ENCODE peak calls at places on chromosomes 4 and X, in seven cellular contexts. One of them, this sample, is unnamed.

GRCh38 chr4:182642831-182643230 is 274.4 kb downstream of the DCTD start:
- DNase-seq in upper lobe of left lung: no peak
- DNase-seq in cardiac muscle cell: no peak
- DNase-seq in neural progenitor cell: no peak
- DNase-seq in heart left ventricle: no peak
- DNase-seq in H1: no peak
- DNase-seq in thyroid gland: no peak
- DNase-seq in this sample: no peak

GRCh38 chr4:153916273-153916755 is 127.4 kb upstream of the SFRP2 start:
- DNase-seq in upper lobe of left lung: no peak
- DNase-seq in cardiac muscle cell: no peak
- DNase-seq in neural progenitor cell: no peak
- DNase-seq in heart left ventricle: no peak
- DNase-seq in H1: no peak
- DNase-seq in thyroid gland: no peak
- DNase-seq in this sample: no peak

GRCh38 chr4:168643796-168644159 is 146.9 kb downstream of the PALLD start:
- DNase-seq in upper lobe of left lung: no peak
- DNase-seq in cardiac muscle cell: no peak
- DNase-seq in neural progenitor cell: no peak
- DNase-seq in heart left ventricle: no peak
- DNase-seq in H1: no peak
- DNase-seq in thyroid gland: no peak
- DNase-seq in this sample: no peak

GRCh38 chrX:18286322-18286831 is 65.7 kb upstream of the BEND2 start:
- DNase-seq in upper lobe of left lung: no peak
- DNase-seq in cardiac muscle cell: no peak
- DNase-seq in neural progenitor cell: no peak
- DNase-seq in heart left ventricle: no peak
- DNase-seq in H1: no peak
- DNase-seq in thyroid gland: no peak
- DNase-seq in this sample: no peak

GRCh38 chr4:41358626-41359025 is 101.9 kb downstream of the UCHL1 start:
- DNase-seq in upper lobe of left lung: peak; percentile 61
- DNase-seq in cardiac muscle cell: no peak
- DNase-seq in neural progenitor cell: no peak
- DNase-seq in heart left ventricle: peak; percentile 62
- DNase-seq in H1: no peak
- DNase-seq in thyroid gland: peak; percentile 34
- DNase-seq in this sample: no peak

GRCh38 chr4:69167300-69167699 is 47.2 kb downstream of the UGT2B11 start:
- DNase-seq in upper lobe of left lung: no peak
- DNase-seq in cardiac muscle cell: no peak
- DNase-seq in neural progenitor cell: no peak
- DNase-seq in heart left ventricle: no peak
- DNase-seq in H1: no peak
- DNase-seq in thyroid gland: no peak
- DNase-seq in this sample: no peak

GRCh38 chr4:107913283-107913899 is 18.0 kb upstream of the CYP2U1 start:
- DNase-seq in upper lobe of left lung: peak; percentile 36
- DNase-seq in cardiac muscle cell: peak; percentile 76
- DNase-seq in neural progenitor cell: peak; percentile 78
- DNase-seq in heart left ventricle: no peak
- DNase-seq in H1: no peak
- DNase-seq in thyroid gland: peak; percentile 9
- DNase-seq in this sample: peak; percentile 40

GRCh38 chrX:74535633-74536141 is 78.7 kb downstream of the RLIM start:
- DNase-seq in upper lobe of left lung: peak; percentile 69
- DNase-seq in cardiac muscle cell: peak; percentile 43
- DNase-seq in neural progenitor cell: peak; percentile 46
- DNase-seq in heart left ventricle: peak; percentile 86
- DNase-seq in H1: no peak
- DNase-seq in thyroid gland: peak; percentile 67
- DNase-seq in this sample: peak; percentile 22

GRCh38 chr4:128853741-128854140 is 44.2 kb downstream of the JADE1 start:
- DNase-seq in upper lobe of left lung: no peak
- DNase-seq in cardiac muscle cell: no peak
- DNase-seq in neural progenitor cell: no peak
- DNase-seq in heart left ventricle: no peak
- DNase-seq in H1: no peak
- DNase-seq in thyroid gland: no peak
- DNase-seq in this sample: no peak

GRCh38 chr4:154044118-154044517 is 255.2 kb upstream of the SFRP2 start:
- DNase-seq in upper lobe of left lung: no peak
- DNase-seq in cardiac muscle cell: no peak
- DNase-seq in neural progenitor cell: no peak
- DNase-seq in heart left ventricle: no peak
- DNase-seq in H1: no peak
- DNase-seq in thyroid gland: no peak
- DNase-seq in this sample: no peak

GRCh38 chr4:182918044-182918607 is 940 bp upstream of the DCTD start:
- DNase-seq in upper lobe of left lung: no peak
- DNase-seq in cardiac muscle cell: no peak
- DNase-seq in neural progenitor cell: no peak
- DNase-seq in heart left ventricle: no peak
- DNase-seq in H1: no peak
- DNase-seq in thyroid gland: no peak
- DNase-seq in this sample: no peak

GRCh38 chrX:69320116-69320515 is 154.9 kb upstream of the PJA1 start:
- DNase-seq in upper lobe of left lung: no peak
- DNase-seq in cardiac muscle cell: no peak
- DNase-seq in neural progenitor cell: no peak
- DNase-seq in heart left ventricle: no peak
- DNase-seq in H1: no peak
- DNase-seq in thyroid gland: no peak
- DNase-seq in this sample: peak; percentile 31

GRCh38 chr4:176444741-176445140 is 125.0 kb downstream of the SPCS3 start:
- DNase-seq in upper lobe of left lung: no peak
- DNase-seq in cardiac muscle cell: no peak
- DNase-seq in neural progenitor cell: no peak
- DNase-seq in heart left ventricle: no peak
- DNase-seq in H1: no peak
- DNase-seq in thyroid gland: no peak
- DNase-seq in this sample: no peak

GRCh38 chrX:46577116-46578005 is 3.8 kb downstream of the CHST7 start:
- DNase-seq in upper lobe of left lung: no peak
- DNase-seq in cardiac muscle cell: no peak
- DNase-seq in neural progenitor cell: no peak
- DNase-seq in heart left ventricle: no peak
- DNase-seq in H1: no peak
- DNase-seq in thyroid gland: no peak
- DNase-seq in this sample: no peak

GRCh38 chr4:183571350-183572076 is 66.7 kb downstream of the ING2 start:
- DNase-seq in upper lobe of left lung: peak; percentile 92
- DNase-seq in cardiac muscle cell: peak; percentile 89
- DNase-seq in neural progenitor cell: no peak
- DNase-seq in heart left ventricle: no peak
- DNase-seq in H1: no peak
- DNase-seq in thyroid gland: peak; percentile 96
- DNase-seq in this sample: no peak

GRCh38 chr4:150257338-150257737 is 179.1 kb downstream of the DCLK2 start:
- DNase-seq in upper lobe of left lung: no peak
- DNase-seq in cardiac muscle cell: no peak
- DNase-seq in neural progenitor cell: no peak
- DNase-seq in heart left ventricle: no peak
- DNase-seq in H1: no peak
- DNase-seq in thyroid gland: no peak
- DNase-seq in this sample: no peak

DNA sequence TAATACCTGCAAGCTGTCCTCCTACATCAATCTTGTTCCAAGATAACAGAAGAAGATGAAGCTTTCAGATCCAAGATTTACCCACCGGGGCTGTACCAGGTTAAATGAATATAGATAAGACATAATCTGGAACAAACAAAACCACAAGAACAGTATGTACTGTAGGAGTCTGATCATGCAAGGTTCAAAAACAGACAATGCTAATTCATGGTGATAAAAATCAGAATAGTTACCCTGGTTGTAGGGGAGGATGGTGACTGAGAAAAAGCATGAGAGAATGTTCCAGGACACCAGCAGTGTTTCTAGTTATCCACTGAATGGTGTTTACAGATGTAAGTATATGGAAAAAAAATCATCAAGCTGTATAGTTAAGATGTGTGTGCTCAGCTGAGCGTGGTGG is 211.6 kb upstream of the TBL1X start:
- DNase-seq in upper lobe of left lung: no peak
- DNase-seq in cardiac muscle cell: no peak
- DNase-seq in neural progenitor cell: no peak
- DNase-seq in heart left ventricle: no peak
- DNase-seq in H1: no peak
- DNase-seq in thyroid gland: no peak
- DNase-seq in this sample: no peak
- TF ChIP-seq CTCF in upper lobe of left lung: no peak
- TF ChIP-seq CTCF in cardiac muscle cell: no peak
- TF ChIP-seq CTCF in neural progenitor cell: no peak
- TF ChIP-seq CTCF in heart left ventricle: no peak
- TF ChIP-seq CTCF in H1: no peak
- TF ChIP-seq CTCF in thyroid gland: no peak
- TF ChIP-seq CTCF in this sample: no peak

GRCh38 chrX:143873343-143873742 is 10.5 kb upstream of the UBE2NL start:
- DNase-seq in upper lobe of left lung: no peak
- DNase-seq in cardiac muscle cell: no peak
- DNase-seq in neural progenitor cell: no peak
- DNase-seq in heart left ventricle: no peak
- DNase-seq in H1: no peak
- DNase-seq in thyroid gland: no peak
- DNase-seq in this sample: no peak
- H3K27me3 ChIP-seq in upper lobe of left lung: no peaks in the 10 kb centered on the region
- H3K27me3 ChIP-seq in cardiac muscle cell: no peaks in the 10 kb centered on the region
- H3K27me3 ChIP-seq in neural progenitor cell: no peaks in the 10 kb centered on the region
- H3K27me3 ChIP-seq in heart left ventricle: no peaks in the 10 kb centered on the region
- H3K27me3 ChIP-seq in H1: no peaks in the 10 kb centered on the region
- H3K27me3 ChIP-seq in thyroid gland: no peaks in the 10 kb centered on the region
- H3K27me3 ChIP-seq in this sample: no peaks in the 10 kb centered on the region

GRCh38 chr4:2415213-2415612 is 3.2 kb downstream of the ZFYVE28 start:
- DNase-seq in upper lobe of left lung: no peak
- DNase-seq in cardiac muscle cell: no peak
- DNase-seq in neural progenitor cell: no peak
- DNase-seq in heart left ventricle: no peak
- DNase-seq in H1: no peak
- DNase-seq in thyroid gland: no peak
- DNase-seq in this sample: no peak

GRCh38 chr4:2411786-2412510 is 6.5 kb downstream of the ZFYVE28 start:
- DNase-seq in upper lobe of left lung: no peak
- DNase-seq in cardiac muscle cell: no peak
- DNase-seq in neural progenitor cell: peak; percentile 1
- DNase-seq in heart left ventricle: peak; percentile 46
- DNase-seq in H1: no peak
- DNase-seq in thyroid gland: no peak
- DNase-seq in this sample: no peak

GRCh38 chr4:2412534-2412884 is 5.9 kb downstream of the ZFYVE28 start:
- DNase-seq in upper lobe of left lung: no peak
- DNase-seq in cardiac muscle cell: no peak
- DNase-seq in neural progenitor cell: no peak
- DNase-seq in heart left ventricle: peak; percentile 17
- DNase-seq in H1: no peak
- DNase-seq in thyroid gland: peak; percentile 15
- DNase-seq in this sample: peak; percentile 33

GRCh38 chr4:2413821-2414610 is 4.4 kb downstream of the ZFYVE28 start:
- DNase-seq in upper lobe of left lung: no peak
- DNase-seq in cardiac muscle cell: no peak
- DNase-seq in neural progenitor cell: peak; percentile 5
- DNase-seq in heart left ventricle: no peak
- DNase-seq in H1: no peak
- DNase-seq in thyroid gland: peak; percentile 53
- DNase-seq in this sample: peak; percentile 44

DNA sequence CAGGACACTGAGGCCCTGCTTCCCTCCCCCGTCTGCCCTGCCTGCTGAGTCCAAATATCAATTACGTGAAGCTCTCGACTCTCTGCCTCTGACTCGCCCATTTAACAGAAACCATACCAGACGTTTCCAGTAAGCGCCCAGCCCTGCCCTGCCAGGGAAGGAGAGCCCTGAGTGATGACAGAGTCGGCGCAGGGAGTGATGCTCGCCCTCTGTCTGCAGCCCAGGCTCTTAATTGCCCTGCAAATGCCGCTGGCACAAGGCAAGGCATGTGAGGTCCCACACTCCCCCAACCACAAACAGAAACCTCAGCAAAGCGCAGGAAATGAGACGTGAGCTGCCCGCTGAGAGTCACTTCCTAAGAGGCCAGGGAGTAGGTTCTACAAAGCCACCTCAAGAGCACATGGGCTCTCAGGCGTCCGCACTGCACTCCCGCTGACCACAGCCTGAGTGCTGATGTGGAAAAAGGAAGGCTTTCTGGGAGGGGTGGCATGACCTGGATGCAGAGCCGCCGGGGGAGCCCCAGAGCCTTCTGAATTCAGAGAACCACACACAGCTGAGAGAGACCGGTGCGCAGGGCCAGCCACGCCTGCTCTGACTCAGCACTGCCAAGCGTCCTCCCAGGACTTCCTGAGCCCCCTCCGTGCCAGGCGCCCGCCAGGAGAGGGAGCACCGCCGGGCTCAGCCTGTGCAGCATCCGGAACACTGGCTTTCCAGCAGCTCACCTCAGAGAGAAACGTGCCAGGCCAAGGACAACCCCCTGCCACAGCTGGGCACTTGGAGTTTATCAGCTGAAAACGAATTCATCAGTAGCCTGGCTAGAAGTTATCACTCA is 5.3 kb downstream of the ZFYVE28 start:
- DNase-seq in upper lobe of left lung: peak; percentile 92
- DNase-seq in cardiac muscle cell: peak; percentile 68
- DNase-seq in neural progenitor cell: peak; percentile 85
- DNase-seq in heart left ventricle: peak; percentile 88
- DNase-seq in H1: peak; percentile 78
- DNase-seq in thyroid gland: peak; percentile 96
- DNase-seq in this sample: peak; percentile 86
- H3K4me3 ChIP-seq in upper lobe of left lung: peak overlapping the region; percentile 32
- H3K4me3 ChIP-seq in cardiac muscle cell: no peak overlapping the region
- H3K4me3 ChIP-seq in neural progenitor cell: peak overlapping the region; percentile 26
- H3K4me3 ChIP-seq in heart left ventricle: peak overlapping the region; percentile 45
- H3K4me3 ChIP-seq in H1: peak overlapping the region; percentile 47
- H3K4me3 ChIP-seq in thyroid gland: peak overlapping the region; percentile 24
- H3K4me3 ChIP-seq in this sample: peak overlapping the region; percentile 38

DNA sequence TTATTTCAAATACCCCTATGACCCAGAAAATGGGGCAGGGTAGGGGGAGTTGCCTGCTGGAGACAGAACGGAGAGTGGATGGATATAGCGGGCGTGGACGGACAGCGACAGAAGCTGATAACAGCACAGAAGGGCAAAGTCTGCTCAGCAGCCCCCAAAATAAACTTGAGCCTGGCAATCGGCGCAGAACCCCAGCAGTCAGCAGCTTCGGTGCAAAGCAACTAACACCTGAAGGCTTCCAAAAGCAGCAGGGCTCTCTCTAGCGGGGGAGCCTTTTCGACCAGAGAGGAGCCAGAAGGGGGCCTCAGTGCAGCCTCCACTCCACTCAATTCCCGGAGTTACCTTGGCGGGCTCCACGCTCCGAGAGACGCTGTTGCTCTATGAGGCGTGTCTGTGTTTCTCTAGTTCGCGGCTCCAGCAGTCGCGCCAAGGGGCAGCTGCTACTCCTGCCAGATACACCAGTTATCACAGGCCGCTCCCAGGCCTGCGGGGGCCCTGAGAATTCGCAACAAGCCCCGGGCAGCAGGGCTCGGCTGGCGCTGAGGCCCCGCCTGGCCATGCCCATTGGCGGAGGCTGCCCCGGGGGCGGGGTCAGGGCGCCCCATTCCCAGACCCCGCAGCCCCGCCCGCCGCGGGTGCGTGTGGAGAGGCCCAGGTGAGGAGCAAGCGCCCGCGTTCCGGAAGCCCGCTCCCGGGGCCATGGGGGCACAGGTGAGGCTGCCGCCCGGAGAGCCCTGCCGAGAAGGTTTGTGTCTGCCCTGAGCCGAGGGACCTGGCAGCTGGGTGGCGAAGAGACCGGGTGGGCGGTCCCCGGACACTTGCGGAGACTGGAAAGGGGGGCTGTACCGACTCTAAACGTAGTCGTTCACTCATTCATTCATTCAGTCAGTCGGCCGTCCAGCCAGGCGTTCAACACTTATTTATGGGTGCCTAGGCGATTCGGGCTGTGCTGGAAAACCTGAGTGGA is at the start of the genes CNGA1 and NIPAL1:
- DNase-seq in upper lobe of left lung: peak; percentile 84
- DNase-seq in cardiac muscle cell: peak; percentile 91
- DNase-seq in neural progenitor cell: peak; percentile 94
- DNase-seq in heart left ventricle: peak; percentile 86
- DNase-seq in H1: peak; percentile 61
- DNase-seq in thyroid gland: peak; percentile 96
- DNase-seq in this sample: peak; percentile 56
- TF ChIP-seq CTCF in upper lobe of left lung: no peak
- TF ChIP-seq CTCF in cardiac muscle cell: peak; percentile 65
- TF ChIP-seq CTCF in neural progenitor cell: peak; percentile 51
- TF ChIP-seq CTCF in heart left ventricle: peak; percentile 51
- TF ChIP-seq CTCF in H1: peak; percentile 14
- TF ChIP-seq CTCF in thyroid gland: no peak
- TF ChIP-seq CTCF in this sample: no peak